ENCODE peak calls at places on chromosomes 6 and 20, in nine cellular contexts. One of them, this sample, is unnamed.

GRCh38 chr6:141513830-141514229 is 618.9 kb upstream of the GJE1 start:
- DNase-seq in tibial nerve: no peak
- DNase-seq in sigmoid colon: no peak
- DNase-seq in suprapubic skin: no peak
- DNase-seq in stomach: no peak
- DNase-seq in ovary: no peak
- DNase-seq in SK-N-SH: no peak
- DNase-seq in K562: no peak
- DNase-seq in A549: no peak
- DNase-seq in this sample: no peak

GRCh38 chr20:62367483-62368302 is 581 bp upstream of the LAMA5 start:
- DNase-seq in tibial nerve: no peak
- DNase-seq in sigmoid colon: peak; percentile 87
- DNase-seq in suprapubic skin: no peak
- DNase-seq in stomach: peak; percentile 60
- DNase-seq in ovary: no peak
- DNase-seq in SK-N-SH: peak; percentile 68
- DNase-seq in K562: no peak
- DNase-seq in A549: peak; percentile 71
- DNase-seq in this sample: peak; percentile 60

GRCh38 chr6:159941286-159942113 is 27.4 kb upstream of the IGF2R start:
- DNase-seq in tibial nerve: no peak
- DNase-seq in sigmoid colon: no peak
- DNase-seq in suprapubic skin: no peak
- DNase-seq in stomach: no peak
- DNase-seq in ovary: no peak
- DNase-seq in SK-N-SH: peak; percentile 14
- DNase-seq in K562: peak; percentile 25
- DNase-seq in A549: peak; percentile 24
- DNase-seq in this sample: peak; percentile 46

GRCh38 chr6:152290693-152291092 is 346.5 kb downstream of the SYNE1 start:
- DNase-seq in tibial nerve: no peak
- DNase-seq in sigmoid colon: no peak
- DNase-seq in suprapubic skin: no peak
- DNase-seq in stomach: no peak
- DNase-seq in ovary: no peak
- DNase-seq in SK-N-SH: no peak
- DNase-seq in K562: no peak
- DNase-seq in A549: no peak
- DNase-seq in this sample: no peak

GRCh38 chr20:14445902-14446301 is 108.5 kb upstream of the FLRT3 start:
- DNase-seq in tibial nerve: no peak
- DNase-seq in sigmoid colon: no peak
- DNase-seq in suprapubic skin: no peak
- DNase-seq in stomach: no peak
- DNase-seq in ovary: no peak
- DNase-seq in SK-N-SH: no peak
- DNase-seq in K562: no peak
- DNase-seq in A549: no peak
- DNase-seq in this sample: no peak

GRCh38 chr20:12984069-12984765 is 24.6 kb upstream of the SPTLC3 start:
- DNase-seq in tibial nerve: no peak
- DNase-seq in sigmoid colon: no peak
- DNase-seq in suprapubic skin: no peak
- DNase-seq in stomach: no peak
- DNase-seq in ovary: no peak
- DNase-seq in SK-N-SH: no peak
- DNase-seq in K562: no peak
- DNase-seq in A549: no peak
- DNase-seq in this sample: no peak

GRCh38 chr6:90008908-90009501 is 114.7 kb downstream of the GJA10 start:
- DNase-seq in tibial nerve: no peak
- DNase-seq in sigmoid colon: no peak
- DNase-seq in suprapubic skin: no peak
- DNase-seq in stomach: no peak
- DNase-seq in ovary: no peak
- DNase-seq in SK-N-SH: no peak
- DNase-seq in K562: no peak
- DNase-seq in A549: no peak
- DNase-seq in this sample: no peak

GRCh38 chr6:48813821-48814220 is 649.2 kb downstream of the MMUT start:
- DNase-seq in tibial nerve: no peak
- DNase-seq in sigmoid colon: no peak
- DNase-seq in suprapubic skin: no peak
- DNase-seq in stomach: no peak
- DNase-seq in ovary: no peak
- DNase-seq in SK-N-SH: no peak
- DNase-seq in K562: no peak
- DNase-seq in A549: no peak
- DNase-seq in this sample: no peak

GRCh38 chr6:79574636-79575035 is 37.4 kb upstream of the LCA5 start:
- DNase-seq in tibial nerve: no peak
- DNase-seq in sigmoid colon: no peak
- DNase-seq in suprapubic skin: no peak
- DNase-seq in stomach: no peak
- DNase-seq in ovary: no peak
- DNase-seq in SK-N-SH: no peak
- DNase-seq in K562: no peak
- DNase-seq in A549: peak; percentile 23
- DNase-seq in this sample: peak; percentile 84

GRCh38 chr6:134550604-134551003 is 232.7 kb upstream of the SGK1 start:
- DNase-seq in tibial nerve: no peak
- DNase-seq in sigmoid colon: no peak
- DNase-seq in suprapubic skin: no peak
- DNase-seq in stomach: no peak
- DNase-seq in ovary: no peak
- DNase-seq in SK-N-SH: no peak
- DNase-seq in K562: no peak
- DNase-seq in A549: peak; percentile 41
- DNase-seq in this sample: no peak

GRCh38 chr6:132153221-132153896 is 202.2 kb upstream of the CCN2 start:
- DNase-seq in tibial nerve: no peak
- DNase-seq in sigmoid colon: no peak
- DNase-seq in suprapubic skin: no peak
- DNase-seq in stomach: no peak
- DNase-seq in ovary: no peak
- DNase-seq in SK-N-SH: no peak
- DNase-seq in K562: no peak
- DNase-seq in A549: no peak
- DNase-seq in this sample: no peak

GRCh38 chr6:105780146-105780860 is 305.8 kb upstream of the PRDM1 start:
- DNase-seq in tibial nerve: no peak
- DNase-seq in sigmoid colon: no peak
- DNase-seq in suprapubic skin: no peak
- DNase-seq in stomach: no peak
- DNase-seq in ovary: no peak
- DNase-seq in SK-N-SH: no peak
- DNase-seq in K562: no peak
- DNase-seq in A549: peak; percentile 21
- DNase-seq in this sample: no peak

GRCh38 chr6:136945072-136945471 is 23.0 kb downstream of the SLC35D3 start:
- DNase-seq in tibial nerve: no peak
- DNase-seq in sigmoid colon: no peak
- DNase-seq in suprapubic skin: no peak
- DNase-seq in stomach: no peak
- DNase-seq in ovary: no peak
- DNase-seq in SK-N-SH: no peak
- DNase-seq in K562: no peak
- DNase-seq in A549: no peak
- DNase-seq in this sample: no peak

GRCh38 chr6:33621396-33622388 is 570 bp downstream of the ITPR3 start:
- DNase-seq in tibial nerve: peak; percentile 53
- DNase-seq in sigmoid colon: peak; percentile 80
- DNase-seq in suprapubic skin: no peak
- DNase-seq in stomach: peak; percentile 63
- DNase-seq in ovary: peak; percentile 69
- DNase-seq in SK-N-SH: no peak
- DNase-seq in K562: peak; percentile 80
- DNase-seq in A549: no peak
- DNase-seq in this sample: no peak

GRCh38 chr6:113694278-113695077 is 162.7 kb upstream of the MARCKS start:
- DNase-seq in tibial nerve: no peak
- DNase-seq in sigmoid colon: no peak
- DNase-seq in suprapubic skin: no peak
- DNase-seq in stomach: no peak
- DNase-seq in ovary: no peak
- DNase-seq in SK-N-SH: no peak
- DNase-seq in K562: no peak
- DNase-seq in A549: peak; percentile 61
- DNase-seq in this sample: peak; percentile 37

GRCh38 chr6:24930386-24930785 is 5.4 kb downstream of the RIPOR2 start:
- DNase-seq in tibial nerve: no peak
- DNase-seq in sigmoid colon: no peak
- DNase-seq in suprapubic skin: no peak
- DNase-seq in stomach: no peak
- DNase-seq in ovary: no peak
- DNase-seq in SK-N-SH: no peak
- DNase-seq in K562: no peak
- DNase-seq in A549: no peak
- DNase-seq in this sample: no peak

GRCh38 chr6:35302604-35303218 is 5.1 kb downstream of the DEF6 start:
- DNase-seq in tibial nerve: no peak
- DNase-seq in sigmoid colon: peak; percentile 61
- DNase-seq in suprapubic skin: no peak
- DNase-seq in stomach: peak; percentile 69
- DNase-seq in ovary: no peak
- DNase-seq in SK-N-SH: peak; percentile 44
- DNase-seq in K562: peak; percentile 75
- DNase-seq in A549: no peak
- DNase-seq in this sample: no peak

GRCh38 chr6:149895702-149896310 is 2.1 kb downstream of the RAET1E start:
- DNase-seq in tibial nerve: peak; percentile 46
- DNase-seq in sigmoid colon: no peak
- DNase-seq in suprapubic skin: peak; percentile 69
- DNase-seq in stomach: no peak
- DNase-seq in ovary: peak; percentile 35
- DNase-seq in SK-N-SH: peak; percentile 44
- DNase-seq in K562: peak; percentile 7
- DNase-seq in A549: peak; percentile 44
- DNase-seq in this sample: no peak

GRCh38 chr20:35238170-35238569 is 11.7 kb downstream of the MMP24 start:
- DNase-seq in tibial nerve: no peak
- DNase-seq in sigmoid colon: no peak
- DNase-seq in suprapubic skin: no peak
- DNase-seq in stomach: no peak
- DNase-seq in ovary: no peak
- DNase-seq in SK-N-SH: no peak
- DNase-seq in K562: peak; percentile 48
- DNase-seq in A549: no peak
- DNase-seq in this sample: no peak
- TF ChIP-seq EP300 in tibial nerve: no peak
- TF ChIP-seq EP300 in sigmoid colon: no peak
- TF ChIP-seq EP300 in suprapubic skin: no peak
- TF ChIP-seq EP300 in stomach: no peak
- TF ChIP-seq EP300 in ovary: no peak
- TF ChIP-seq EP300 in SK-N-SH: no peak
- TF ChIP-seq EP300 in K562: no peak
- TF ChIP-seq EP300 in A549: no peak
- TF ChIP-seq EP300 in this sample: no peak

GRCh38 chr20:44110816-44111568 is 76.0 kb downstream of the JPH2 start:
- DNase-seq in tibial nerve: no peak
- DNase-seq in sigmoid colon: no peak
- DNase-seq in suprapubic skin: no peak
- DNase-seq in stomach: no peak
- DNase-seq in ovary: no peak
- DNase-seq in SK-N-SH: no peak
- DNase-seq in K562: no peak
- DNase-seq in A549: no peak
- DNase-seq in this sample: no peak

GRCh38 chr20:44112456-44112855 is 74.5 kb downstream of the JPH2 start:
- DNase-seq in tibial nerve: no peak
- DNase-seq in sigmoid colon: no peak
- DNase-seq in suprapubic skin: no peak
- DNase-seq in stomach: no peak
- DNase-seq in ovary: no peak
- DNase-seq in SK-N-SH: no peak
- DNase-seq in K562: no peak
- DNase-seq in A549: no peak
- DNase-seq in this sample: no peak

GRCh38 chr20:44112889-44113641 is 73.9 kb downstream of the JPH2 start:
- DNase-seq in tibial nerve: no peak
- DNase-seq in sigmoid colon: no peak
- DNase-seq in suprapubic skin: no peak
- DNase-seq in stomach: no peak
- DNase-seq in ovary: no peak
- DNase-seq in SK-N-SH: no peak
- DNase-seq in K562: no peak
- DNase-seq in A549: no peak
- DNase-seq in this sample: no peak

GRCh38 chr20:44111712-44112335 is 75.2 kb downstream of the JPH2 start:
- DNase-seq in tibial nerve: no peak
- DNase-seq in sigmoid colon: peak; percentile 84
- DNase-seq in suprapubic skin: no peak
- DNase-seq in stomach: no peak
- DNase-seq in ovary: no peak
- DNase-seq in SK-N-SH: no peak
- DNase-seq in K562: no peak
- DNase-seq in A549: no peak
- DNase-seq in this sample: no peak

GRCh38 chr20:44109951-44110361 is 77.0 kb downstream of the JPH2 start:
- DNase-seq in tibial nerve: no peak
- DNase-seq in sigmoid colon: no peak
- DNase-seq in suprapubic skin: no peak
- DNase-seq in stomach: no peak
- DNase-seq in ovary: no peak
- DNase-seq in SK-N-SH: no peak
- DNase-seq in K562: peak; percentile 46
- DNase-seq in A549: no peak
- DNase-seq in this sample: no peak
- TF ChIP-seq EP300 in tibial nerve: no peak
- TF ChIP-seq EP300 in sigmoid colon: no peak
- TF ChIP-seq EP300 in suprapubic skin: no peak
- TF ChIP-seq EP300 in stomach: no peak
- TF ChIP-seq EP300 in ovary: no peak
- TF ChIP-seq EP300 in SK-N-SH: no peak
- TF ChIP-seq EP300 in K562: no peak
- TF ChIP-seq EP300 in A549: no peak
- TF ChIP-seq EP300 in this sample: no peak

DNA sequence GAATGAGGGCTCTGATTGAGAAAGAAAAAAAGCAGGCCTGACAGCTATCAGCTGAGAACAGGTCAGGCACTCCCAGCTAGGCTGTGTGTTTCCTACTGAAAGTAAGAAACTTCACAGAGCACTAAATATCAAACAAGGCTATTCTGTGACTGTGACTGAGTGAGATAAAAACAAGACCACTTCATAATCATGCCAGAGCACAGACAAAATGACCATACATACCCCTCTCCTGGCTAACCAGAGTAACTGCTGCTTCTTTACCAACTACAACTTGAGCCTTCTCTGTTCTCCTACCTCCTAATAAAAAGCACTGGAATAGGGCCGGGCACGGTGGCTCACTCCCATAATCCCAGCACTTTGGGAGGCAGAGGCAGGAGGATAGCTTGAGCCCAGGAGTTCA is 6.8 kb upstream of the BTN1A1 start:
- DNase-seq in tibial nerve: no peak
- DNase-seq in sigmoid colon: no peak
- DNase-seq in suprapubic skin: no peak
- DNase-seq in stomach: no peak
- DNase-seq in ovary: no peak
- DNase-seq in SK-N-SH: no peak
- DNase-seq in K562: peak; percentile 51
- DNase-seq in A549: peak; percentile 40
- DNase-seq in this sample: peak; percentile 52
- TF ChIP-seq EP300 in tibial nerve: no peak
- TF ChIP-seq EP300 in sigmoid colon: no peak
- TF ChIP-seq EP300 in suprapubic skin: no peak
- TF ChIP-seq EP300 in stomach: no peak
- TF ChIP-seq EP300 in ovary: no peak
- TF ChIP-seq EP300 in SK-N-SH: no peak
- TF ChIP-seq EP300 in K562: peak; percentile 68
- TF ChIP-seq EP300 in A549: no peak
- TF ChIP-seq EP300 in this sample: no peak

GRCh38 chr6:92690997-92691599 is 728.3 kb downstream of the EPHA7 start:
- DNase-seq in tibial nerve: no peak
- DNase-seq in sigmoid colon: no peak
- DNase-seq in suprapubic skin: no peak
- DNase-seq in stomach: no peak
- DNase-seq in ovary: no peak
- DNase-seq in SK-N-SH: no peak
- DNase-seq in K562: no peak
- DNase-seq in A549: no peak
- DNase-seq in this sample: no peak
- TF ChIP-seq EP300 in tibial nerve: no peak
- TF ChIP-seq EP300 in sigmoid colon: no peak
- TF ChIP-seq EP300 in suprapubic skin: no peak
- TF ChIP-seq EP300 in stomach: no peak
- TF ChIP-seq EP300 in ovary: no peak
- TF ChIP-seq EP300 in SK-N-SH: no peak
- TF ChIP-seq EP300 in K562: no peak
- TF ChIP-seq EP300 in A549: no peak
- TF ChIP-seq EP300 in this sample: no peak

This sample was measured in HepG2.